ENCODE peak calls at places on chromosome 18, in five cellular contexts. I is dorsolateral prefrontal cortex, E is HFF-Myc, A is heart right ventricle, O is sigmoid colon. W is an unnamed sample.

GRCh38 chr18:13244135-13244534 is 25.6 kb downstream of the LDLRAD4 start:
- DNase-seq in I (no peak), E (no peak), A (no peak), O (no peak), W (no peak)

GRCh38 chr18:46199515-46200147 is 95.4 kb downstream of the HAUS1 start:
- DNase-seq in I (no peak), E (peak; percentile 14), A (no peak), O (no peak), W (no peak)

GRCh38 chr18:50663626-50664441 is 103.9 kb downstream of the MAPK4 start:
- DNase-seq in I (no peak), E (no peak), A (no peak), O (no peak), W (no peak)

GRCh38 chr18:22848618-22849017 is 84.5 kb upstream of the RBBP8 start:
- DNase-seq in I (no peak), E (no peak), A (no peak), O (no peak), W (no peak)

GRCh38 chr18:12373771-12374116 is 3.3 kb downstream of the AFG3L2 start:
- DNase-seq in I (no peak), E (no peak), A (no peak), O (no peak), W (no peak)

GRCh38 chr18:907880-908512 is 3.3 kb downstream of the ADCYAP1 start:
- DNase-seq in I (no peak), E (no peak), A (no peak), O (no peak), W (no peak)

GRCh38 chr18:25921677-25922421 is 168.6 kb downstream of the SS18 start:
- DNase-seq in I (no peak), E (no peak), A (no peak), O (no peak), W (no peak)

GRCh38 chr18:39862341-39862740 is 2092.7 kb upstream of the PIK3C3 start:
- DNase-seq in I (no peak), E (no peak), A (no peak), O (no peak), W (no peak)

GRCh38 chr18:51195086-51195601 is 2.3 kb downstream of the MEX3C start:
- DNase-seq in I (no peak), E (no peak), A (no peak), O (no peak), W (no peak)

GRCh38 chr18:58196881-58197872 is 153.2 kb downstream of the NEDD4L start:
- DNase-seq in I (no peak), E (no peak), A (no peak), O (peak; percentile 76), W (no peak)

GRCh38 chr18:56789004-56789888 is 138.1 kb downstream of the WDR7 start:
- DNase-seq in I (no peak), E (no peak), A (peak; percentile 14), O (no peak), W (no peak)
- TF ChIP-seq CTCF in I (peak; percentile 18), E (peak; percentile 62), A (no peak), O (no peak), W (peak; percentile 47)

GRCh38 chr18:76847926-76848325 is 25.6 kb downstream of the ZNF236 start:
- DNase-seq in I (no peak), E (no peak), A (no peak), O (no peak), W (no peak)
- TF ChIP-seq CTCF in I (no peak), E (peak; percentile 17), A (no peak), O (no peak), W (no peak)

DNA sequence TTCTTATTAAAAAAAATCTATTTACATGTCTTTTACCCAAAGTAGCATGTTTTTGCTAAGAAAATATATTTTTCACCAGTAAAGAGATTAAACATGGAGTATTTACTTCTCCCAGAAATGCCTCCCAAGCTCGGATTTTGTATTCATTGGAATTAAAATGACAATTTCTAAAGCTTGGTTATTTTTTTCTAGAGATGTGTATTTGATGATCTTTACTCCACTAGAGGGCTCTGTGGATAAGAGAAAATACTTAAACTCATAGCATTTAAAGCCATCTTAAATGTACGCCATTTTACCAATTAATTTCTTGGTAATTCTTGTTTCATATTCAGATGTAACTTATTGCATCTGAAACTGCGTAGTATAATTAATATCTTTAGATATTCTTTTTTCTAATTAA is 461.4 kb downstream of the GALR1 start:
- DNase-seq in I (no peak), E (no peak), A (no peak), O (no peak), W (no peak)
- TF ChIP-seq CTCF in I (peak; percentile 40), E (no peak), A (no peak), O (no peak), W (no peak)

DNA sequence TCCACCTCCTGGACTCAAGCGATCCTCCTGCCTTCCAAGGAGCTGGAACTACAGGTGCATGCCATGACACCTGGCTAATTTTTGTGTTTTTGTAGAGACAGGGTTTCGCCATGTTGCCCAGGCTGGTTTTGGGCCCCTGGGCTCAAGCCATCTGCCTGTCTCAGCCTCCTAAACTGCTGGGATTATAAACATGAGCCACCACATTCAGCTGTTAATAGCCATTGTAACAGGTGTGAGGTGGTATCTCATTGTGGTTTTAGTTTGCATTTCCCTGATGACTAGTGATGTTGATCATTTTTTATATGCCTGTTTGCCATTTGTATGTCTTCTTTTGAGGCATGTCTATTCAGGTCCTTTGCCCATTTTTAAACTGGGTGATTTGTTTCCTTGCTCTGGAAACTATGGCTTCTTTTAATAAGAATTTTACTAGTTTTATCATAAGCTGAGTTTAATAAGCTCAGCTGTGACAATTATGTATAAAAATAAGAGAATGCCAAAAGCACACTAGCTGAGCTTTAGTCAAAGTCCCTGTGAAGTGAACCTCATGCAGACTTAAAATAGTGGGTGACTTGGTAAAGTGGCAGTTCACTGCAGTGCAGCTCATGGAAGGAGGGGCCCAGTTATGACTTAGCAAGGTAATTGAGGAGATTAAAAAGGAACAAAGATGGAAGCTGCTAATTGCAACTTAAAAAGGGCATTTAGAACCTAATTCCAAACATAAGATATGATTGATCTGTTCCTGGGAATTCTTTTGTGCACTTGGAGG is 465.0 kb downstream of the TGIF1 start:
- DNase-seq in I (no peak), E (no peak), A (no peak), O (no peak), W (no peak)
- TF ChIP-seq CTCF in I (no peak), E (no peak), A (no peak), O (no peak), W (no peak)

DNA sequence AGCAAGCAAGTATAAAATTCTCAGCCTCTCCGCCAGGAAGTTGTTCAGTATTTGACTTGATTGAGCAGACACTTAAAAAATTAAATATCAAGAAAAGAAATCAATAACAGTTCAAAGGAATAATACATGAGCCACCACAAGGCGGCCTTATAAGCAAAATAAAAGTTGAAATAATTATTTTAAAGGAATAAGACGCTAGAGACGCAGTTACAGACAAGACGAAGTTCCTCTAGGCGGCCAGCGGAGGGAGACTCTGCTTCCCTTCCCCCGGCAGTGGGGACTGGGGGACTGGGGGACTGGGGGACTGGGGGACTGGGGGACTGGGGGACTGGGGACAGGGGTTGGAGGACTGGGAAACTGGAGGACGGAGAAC is 524 bp downstream of the CCDC178 start:
- DNase-seq in I (peak; percentile 59), E (peak; percentile 1), A (peak; percentile 21), O (peak; percentile 66), W (no peak)
- TF ChIP-seq CTCF in I (peak; percentile 45), E (peak; percentile 33), A (no peak), O (peak; percentile 55), W (no peak)

GRCh38 chr18:48022021-48022420 is 91.6 kb upstream of the SMAD2 start:
- DNase-seq in I (no peak), E (no peak), A (no peak), O (peak; percentile 59), W (no peak)

GRCh38 chr18:48024891-48025660 is 94.6 kb upstream of the SMAD2 start:
- DNase-seq in I (no peak), E (no peak), A (no peak), O (peak; percentile 50), W (no peak)

GRCh38 chr18:48024009-48024512 is 93.6 kb upstream of the SMAD2 start:
- DNase-seq in I (no peak), E (no peak), A (no peak), O (peak; percentile 50), W (no peak)

GRCh38 chr18:48022531-48023330 is 92.3 kb upstream of the SMAD2 start:
- DNase-seq in I (no peak), E (no peak), A (no peak), O (peak; percentile 40), W (no peak)

DNA sequence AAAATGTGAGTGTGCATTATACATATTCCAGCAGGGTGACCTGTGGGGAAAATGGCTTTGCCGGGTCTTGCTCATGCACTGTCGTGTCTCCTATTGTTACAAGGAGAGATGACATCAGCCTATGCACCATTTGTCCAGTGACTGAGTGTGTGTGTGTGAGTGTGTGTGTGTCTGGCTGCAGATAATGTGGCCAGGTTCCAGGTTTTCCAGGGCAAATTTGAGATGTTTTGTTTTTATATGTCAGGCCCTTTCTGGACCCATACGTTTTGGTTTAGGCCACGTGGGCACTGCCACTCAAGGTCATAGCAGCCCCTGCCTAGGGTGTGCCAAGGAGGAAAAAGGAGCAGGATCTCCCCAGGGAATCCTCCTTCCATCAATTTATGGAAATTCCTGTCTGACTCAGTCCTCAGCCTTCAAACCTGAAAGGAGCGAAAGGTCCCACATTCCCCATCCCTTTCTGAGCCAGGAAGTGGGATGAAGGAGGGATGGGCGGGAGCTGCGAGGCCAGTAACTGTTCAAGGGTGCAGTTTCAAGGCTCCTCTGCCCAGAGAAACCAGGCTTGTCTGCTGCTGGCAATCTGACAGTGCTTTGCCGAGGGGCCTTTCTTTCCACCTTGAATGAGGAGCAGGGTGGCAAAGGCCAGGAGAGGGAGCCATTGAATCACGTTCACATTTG is 93.0 kb upstream of the SMAD2 start:
- DNase-seq in I (no peak), E (no peak), A (no peak), O (peak; percentile 48), W (no peak)
- TF ChIP-seq CTCF in I (peak; percentile 27), E (peak; percentile 34), A (peak; percentile 35), O (no peak), W (no peak)

GRCh38 chr18:79964330-79965118 is at the start of gene HSBP1L1:
- DNase-seq in I (peak; percentile 70), E (no peak), A (peak; percentile 74), O (peak; percentile 73), W (peak; percentile 48)
- TF ChIP-seq CTCF in I (peak; percentile 21), E (no peak), A (no peak), O (peak; percentile 38), W (no peak)

GRCh38 chr18:66342577-66342976 is 261.3 kb downstream of the CDH19 start:
- DNase-seq in I (no peak), E (no peak), A (no peak), O (no peak), W (no peak)
- TF ChIP-seq CTCF in I (no peak), E (no peak), A (no peak), O (no peak), W (no peak)